ENCODE peak calls at places on chromosomes 2 and 18, in seven cellular contexts. Y is GM03348, P is dermis blood vessel endothelial cell, T is lower lobe of right lung, Q is KBM-7, V is skeletal muscle cell, N is BE2C. D is an unnamed sample.

GRCh38 chr18:33201509-33201926 is 239.0 kb downstream of the CCDC178 start:
- DNase-seq in P (peak; percentile 69), V (peak; percentile 13), Q (peak; percentile 27), N (no peak), Y (peak; percentile 10), T (no peak), D (peak; percentile 75)

GRCh38 chr2:111017909-111018308 is 102.8 kb upstream of the BCL2L11 start:
- DNase-seq in Y (no peak), T (no peak), V (no peak), Q (no peak), N (no peak), P (no peak), D (no peak)

GRCh38 chr2:169315357-169315756 is 47.0 kb downstream of the LRP2 start:
- DNase-seq in V (no peak), N (no peak), T (no peak), P (no peak), Q (no peak), Y (no peak), D (no peak)

GRCh38 chr2:170073288-170073687 is 104.7 kb upstream of the MYO3B start:
- DNase-seq in Y (peak; percentile 43), V (peak; percentile 56), Q (no peak), N (peak; percentile 17), P (peak; percentile 96), T (no peak), D (peak; percentile 96)

GRCh38 chr2:233059797-233060499 is at the start of gene INPP5D:
- DNase-seq in P (peak; percentile 67), V (no peak), N (no peak), T (peak; percentile 76), Q (peak; percentile 97), Y (no peak), D (peak; percentile 77)

GRCh38 chr2:237754182-237754581 is 44.4 kb upstream of the RBM44 start:
- DNase-seq in Q (no peak), P (no peak), V (no peak), Y (no peak), T (no peak), N (no peak), D (no peak)

GRCh38 chr2:43469094-43469493 is 126.7 kb downstream of the THADA start:
- DNase-seq in T (no peak), V (no peak), P (no peak), Q (no peak), N (no peak), Y (no peak), D (peak; percentile 70)

GRCh38 chr18:42458226-42458625 is 503.2 kb downstream of the PIK3C3 start:
- DNase-seq in P (no peak), T (no peak), Q (no peak), N (no peak), V (no peak), Y (no peak), D (no peak)

GRCh38 chr2:121539722-121540469 is 9.2 kb downstream of the RNU4ATAC start:
- DNase-seq in Y (no peak), Q (no peak), P (no peak), V (no peak), N (no peak), T (no peak), D (no peak)

GRCh38 chr2:152247337-152247695 is 71.8 kb upstream of the STAM2 start:
- DNase-seq in P (no peak), T (no peak), Q (no peak), N (no peak), Y (peak; percentile 44), V (no peak), D (no peak)

GRCh38 chr2:173151671-173152398 is 76.2 kb downstream of the MAP3K20 start:
- DNase-seq in N (no peak), T (no peak), P (peak; percentile 48), V (peak; percentile 79), Q (no peak), Y (peak; percentile 40), D (peak; percentile 66)

D was measured in endothelial cell of umbilical vein.